ENCODE peak calls at places on chromosomes 5 and 9, in ten cellular contexts. I is ACHN; W is fibroblast of the aortic adventitia; E is lower lobe of right lung; F is stimulated activated CD8-positive, alpha-beta memory T cell treated with anti-CD3 and anti-CD28 coated beads, Interleukin-4, amount 100 ng/mL, for 24 hours; R is gastrocnemius medialis; P is right cardiac atrium; G is iPS DF 6.9; O is GF-D8; J is ureter. C is an unnamed sample.

GRCh38 chr5:35741126-35741711 is 115.5 kb upstream of the IL7R start:
- DNase-seq in W (no peak), I (no peak), F (no peak), E (no peak), P (no peak), O (peak), G (no peak), R (no peak), J (no peak), C (no peak)

GRCh38 chr5:113029614-113030013 is 53.0 kb downstream of the DCP2 start:
- DNase-seq in R (no peak), F (no peak), P (no peak), I (no peak), O (no peak), E (no peak), J (no peak), W (peak), G (no peak), C (no peak)

GRCh38 chr5:132427285-132428146 is 58.0 kb downstream of the SLC22A5 start:
- DNase-seq in E (peak), W (no peak), P (peak), G (no peak), R (peak), F (no peak), O (no peak), J (peak), I (no peak), C (no peak)

GRCh38 chr5:94245608-94246007 is 372.8 kb downstream of the KIAA0825 start:
- DNase-seq in G (no peak), R (no peak), I (no peak), W (peak), E (peak), O (peak), P (peak), J (no peak), F (no peak), C (no peak)

GRCh38 chr9:97412628-97413382 is 909 bp downstream of the TDRD7 start:
- DNase-seq in G (no peak), J (no peak), O (no peak), F (no peak), I (peak), E (no peak), R (no peak), W (peak), P (no peak), C (no peak)

GRCh38 chr9:90770339-90770738 is 31.3 kb upstream of the SYK start:
- DNase-seq in P (no peak), F (no peak), I (no peak), E (no peak), G (no peak), O (peak), J (no peak), W (no peak), R (no peak), C (no peak)

GRCh38 chr9:128503870-128504269 is 649 bp upstream of the GLE1 start:
- DNase-seq in E (no peak), F (no peak), R (no peak), J (peak), P (no peak), O (no peak), I (no peak), W (no peak), G (no peak), C (peak)

GRCh38 chr5:96661841-96662724 is at the start of gene CAST:
- DNase-seq in F (peak), R (peak), O (no peak), I (peak), E (peak), P (peak), G (no peak), J (peak), W (peak), C (peak)

GRCh38 chr9:94563548-94563947 is 8.7 kb downstream of the PCAT7 start:
- DNase-seq in W (no peak), J (no peak), E (no peak), R (no peak), P (no peak), G (no peak), I (no peak), O (peak), F (no peak), C (no peak)

GRCh38 chr9:36788534-36788933 is 215.8 kb downstream of the MELK start:
- DNase-seq in I (no peak), R (no peak), J (no peak), E (no peak), W (no peak), O (no peak), P (no peak), F (no peak), G (no peak), C (no peak)

GRCh38 chr9:5388026-5388806 is 48.5 kb upstream of the RLN1 start:
- DNase-seq in W (no peak), P (no peak), F (no peak), R (no peak), I (no peak), G (no peak), J (no peak), E (no peak), O (no peak), C (peak)

GRCh38 chr9:70073756-70074155 is 30.1 kb downstream of the MAMDC2 start:
- DNase-seq in J (no peak), F (no peak), G (no peak), P (no peak), R (no peak), E (no peak), W (no peak), I (no peak), O (no peak), C (no peak)